ENCODE peak calls at places on chromosome 1, in five cellular contexts. One of them, this sample, is unnamed.

GRCh38 chr1:99737016-99737415 is 29.4 kb downstream of the FRRS1 start:
- DNase-seq in heart right ventricle: peak
- DNase-seq in stimulated activated CD4-positive, alpha-beta T cell treated with anti-CD3 and anti-CD28 coated beads, Interleukin-4, amount 100 ng/mL, for 24 hours: no peak
- DNase-seq in AG09319: peak
- DNase-seq in AG08396: peak
- DNase-seq in this sample: peak

GRCh38 chr1:8962812-8963669 is 17.4 kb downstream of the CA6 start:
- DNase-seq in heart right ventricle: no peak
- DNase-seq in stimulated activated CD4-positive, alpha-beta T cell treated with anti-CD3 and anti-CD28 coated beads, Interleukin-4, amount 100 ng/mL, for 24 hours: peak
- DNase-seq in AG09319: no peak
- DNase-seq in AG08396: peak
- DNase-seq in this sample: peak

GRCh38 chr1:172449012-172449584 is 5.2 kb upstream of the PIGC start:
- DNase-seq in heart right ventricle: no peak
- DNase-seq in stimulated activated CD4-positive, alpha-beta T cell treated with anti-CD3 and anti-CD28 coated beads, Interleukin-4, amount 100 ng/mL, for 24 hours: no peak
- DNase-seq in AG09319: no peak
- DNase-seq in AG08396: no peak
- DNase-seq in this sample: no peak

GRCh38 chr1:95409901-95410300 is 175.9 kb downstream of the RWDD3 start:
- DNase-seq in heart right ventricle: no peak
- DNase-seq in stimulated activated CD4-positive, alpha-beta T cell treated with anti-CD3 and anti-CD28 coated beads, Interleukin-4, amount 100 ng/mL, for 24 hours: no peak
- DNase-seq in AG09319: no peak
- DNase-seq in AG08396: no peak
- DNase-seq in this sample: no peak

GRCh38 chr1:218775476-218776170 is 398.1 kb upstream of the LYPLAL1 start:
- DNase-seq in heart right ventricle: no peak
- DNase-seq in stimulated activated CD4-positive, alpha-beta T cell treated with anti-CD3 and anti-CD28 coated beads, Interleukin-4, amount 100 ng/mL, for 24 hours: no peak
- DNase-seq in AG09319: no peak
- DNase-seq in AG08396: no peak
- DNase-seq in this sample: no peak

GRCh38 chr1:63276625-63277024 is 45.7 kb upstream of the FOXD3 start:
- DNase-seq in heart right ventricle: no peak
- DNase-seq in stimulated activated CD4-positive, alpha-beta T cell treated with anti-CD3 and anti-CD28 coated beads, Interleukin-4, amount 100 ng/mL, for 24 hours: no peak
- DNase-seq in AG09319: no peak
- DNase-seq in AG08396: no peak
- DNase-seq in this sample: no peak

GRCh38 chr1:203996126-203996525 is 76.8 kb upstream of the SOX13 start:
- DNase-seq in heart right ventricle: no peak
- DNase-seq in stimulated activated CD4-positive, alpha-beta T cell treated with anti-CD3 and anti-CD28 coated beads, Interleukin-4, amount 100 ng/mL, for 24 hours: no peak
- DNase-seq in AG09319: no peak
- DNase-seq in AG08396: peak
- DNase-seq in this sample: peak

GRCh38 chr1:42973304-42973703 is 14.6 kb upstream of the SLC2A1 start:
- DNase-seq in heart right ventricle: peak
- DNase-seq in stimulated activated CD4-positive, alpha-beta T cell treated with anti-CD3 and anti-CD28 coated beads, Interleukin-4, amount 100 ng/mL, for 24 hours: no peak
- DNase-seq in AG09319: no peak
- DNase-seq in AG08396: no peak
- DNase-seq in this sample: no peak

GRCh38 chr1:35577071-35577998 is 4.2 kb downstream of the TFAP2E start:
- DNase-seq in heart right ventricle: no peak
- DNase-seq in stimulated activated CD4-positive, alpha-beta T cell treated with anti-CD3 and anti-CD28 coated beads, Interleukin-4, amount 100 ng/mL, for 24 hours: peak
- DNase-seq in AG09319: no peak
- DNase-seq in AG08396: no peak
- DNase-seq in this sample: no peak

GRCh38 chr1:60425528-60425927 is 352.0 kb upstream of the C1orf87 start:
- DNase-seq in heart right ventricle: no peak
- DNase-seq in stimulated activated CD4-positive, alpha-beta T cell treated with anti-CD3 and anti-CD28 coated beads, Interleukin-4, amount 100 ng/mL, for 24 hours: no peak
- DNase-seq in AG09319: no peak
- DNase-seq in AG08396: peak
- DNase-seq in this sample: no peak

GRCh38 chr1:76336951-76337371 is 262.4 kb downstream of the ST6GALNAC3 start:
- DNase-seq in heart right ventricle: peak
- DNase-seq in stimulated activated CD4-positive, alpha-beta T cell treated with anti-CD3 and anti-CD28 coated beads, Interleukin-4, amount 100 ng/mL, for 24 hours: no peak
- DNase-seq in AG09319: peak
- DNase-seq in AG08396: peak
- DNase-seq in this sample: peak

GRCh38 chr1:184822267-184822666 is 67.6 kb upstream of the EDEM3 start:
- DNase-seq in heart right ventricle: no peak
- DNase-seq in stimulated activated CD4-positive, alpha-beta T cell treated with anti-CD3 and anti-CD28 coated beads, Interleukin-4, amount 100 ng/mL, for 24 hours: no peak
- DNase-seq in AG09319: no peak
- DNase-seq in AG08396: no peak
- DNase-seq in this sample: no peak

GRCh38 chr1:37265786-37266667 is 208.4 kb upstream of the ZC3H12A start:
- DNase-seq in heart right ventricle: no peak
- DNase-seq in stimulated activated CD4-positive, alpha-beta T cell treated with anti-CD3 and anti-CD28 coated beads, Interleukin-4, amount 100 ng/mL, for 24 hours: no peak
- DNase-seq in AG09319: no peak
- DNase-seq in AG08396: no peak
- DNase-seq in this sample: no peak

GRCh38 chr1:3551290-3551678 is 60.0 kb downstream of the MEGF6 start:
- DNase-seq in heart right ventricle: no peak
- DNase-seq in stimulated activated CD4-positive, alpha-beta T cell treated with anti-CD3 and anti-CD28 coated beads, Interleukin-4, amount 100 ng/mL, for 24 hours: no peak
- DNase-seq in AG09319: no peak
- DNase-seq in AG08396: no peak
- DNase-seq in this sample: no peak

GRCh38 chr1:119885903-119886783 is 10.2 kb downstream of the ADAM30 start:
- DNase-seq in heart right ventricle: peak
- DNase-seq in stimulated activated CD4-positive, alpha-beta T cell treated with anti-CD3 and anti-CD28 coated beads, Interleukin-4, amount 100 ng/mL, for 24 hours: peak
- DNase-seq in AG09319: no peak
- DNase-seq in AG08396: peak
- DNase-seq in this sample: peak

GRCh38 chr1:35426097-35426586 is 131.1 kb downstream of the KIAA0319L start:
- DNase-seq in heart right ventricle: no peak
- DNase-seq in stimulated activated CD4-positive, alpha-beta T cell treated with anti-CD3 and anti-CD28 coated beads, Interleukin-4, amount 100 ng/mL, for 24 hours: no peak
- DNase-seq in AG09319: no peak
- DNase-seq in AG08396: no peak
- DNase-seq in this sample: no peak